ENCODE peak calls at places on chromosomes 13 and 19, in ten cellular contexts. One of them, this sample, is unnamed. For H3K4me1 and H3K36me3, the result is how much of the 10 kb centered on the place peaks cover.

GRCh38 chr19:12800344-12800732 is 1.3 kb downstream of the PRDX2 start:
- DNase-seq in tibial artery: no peak
- DNase-seq in PC-3: no peak
- DNase-seq in endodermal cell: no peak
- DNase-seq in cardiac muscle cell: no peak
- DNase-seq in OCI-LY7: no peak
- DNase-seq in suprapubic skin: no peak
- DNase-seq in thoracic aorta: no peak
- DNase-seq in Caco-2: no peak
- DNase-seq in colonic mucosa: no peak
- DNase-seq in this sample: no peak

GRCh38 chr13:72125561-72125960 is 258.6 kb upstream of the DACH1 start:
- DNase-seq in tibial artery: no peak
- DNase-seq in PC-3: peak
- DNase-seq in endodermal cell: no peak
- DNase-seq in cardiac muscle cell: no peak
- DNase-seq in OCI-LY7: no peak
- DNase-seq in suprapubic skin: no peak
- DNase-seq in thoracic aorta: no peak
- DNase-seq in Caco-2: no peak
- DNase-seq in colonic mucosa: no peak
- DNase-seq in this sample: no peak

GRCh38 chr19:48506138-48506733 is 5.4 kb downstream of the LMTK3 start:
- DNase-seq in tibial artery: peak
- DNase-seq in PC-3: peak
- DNase-seq in endodermal cell: peak
- DNase-seq in cardiac muscle cell: no peak
- DNase-seq in OCI-LY7: peak
- DNase-seq in suprapubic skin: no peak
- DNase-seq in thoracic aorta: no peak
- DNase-seq in Caco-2: peak
- DNase-seq in colonic mucosa: no peak
- DNase-seq in this sample: no peak

GRCh38 chr13:48873598-48873997 is 102.1 kb upstream of the FNDC3A start:
- DNase-seq in tibial artery: no peak
- DNase-seq in PC-3: peak
- DNase-seq in endodermal cell: peak
- DNase-seq in cardiac muscle cell: peak
- DNase-seq in OCI-LY7: no peak
- DNase-seq in suprapubic skin: no peak
- DNase-seq in thoracic aorta: no peak
- DNase-seq in Caco-2: no peak
- DNase-seq in colonic mucosa: no peak
- DNase-seq in this sample: no peak

GRCh38 chr13:92403606-92404005 is 823.0 kb upstream of the GPC6 start:
- DNase-seq in tibial artery: no peak
- DNase-seq in PC-3: no peak
- DNase-seq in endodermal cell: no peak
- DNase-seq in cardiac muscle cell: no peak
- DNase-seq in OCI-LY7: no peak
- DNase-seq in suprapubic skin: no peak
- DNase-seq in thoracic aorta: no peak
- DNase-seq in Caco-2: no peak
- DNase-seq in colonic mucosa: no peak
- DNase-seq in this sample: no peak

GRCh38 chr13:42746846-42747245 is 34.5 kb upstream of the FAM216B start:
- DNase-seq in tibial artery: no peak
- DNase-seq in PC-3: peak
- DNase-seq in endodermal cell: no peak
- DNase-seq in cardiac muscle cell: no peak
- DNase-seq in OCI-LY7: no peak
- DNase-seq in suprapubic skin: no peak
- DNase-seq in thoracic aorta: no peak
- DNase-seq in Caco-2: no peak
- DNase-seq in colonic mucosa: no peak
- DNase-seq in this sample: no peak

GRCh38 chr13:110916671-110917142 is 1.8 kb upstream of the ANKRD10 start:
- DNase-seq in tibial artery: no peak
- DNase-seq in PC-3: no peak
- DNase-seq in endodermal cell: no peak
- DNase-seq in cardiac muscle cell: no peak
- DNase-seq in OCI-LY7: no peak
- DNase-seq in suprapubic skin: no peak
- DNase-seq in thoracic aorta: no peak
- DNase-seq in Caco-2: no peak
- DNase-seq in colonic mucosa: no peak
- DNase-seq in this sample: no peak

GRCh38 chr13:113981611-113982295 is 7.9 kb upstream of the C13orf46 start:
- DNase-seq in tibial artery: peak
- DNase-seq in PC-3: no peak
- DNase-seq in endodermal cell: no peak
- DNase-seq in cardiac muscle cell: no peak
- DNase-seq in OCI-LY7: no peak
- DNase-seq in suprapubic skin: no peak
- DNase-seq in thoracic aorta: peak
- DNase-seq in Caco-2: no peak
- DNase-seq in colonic mucosa: no peak
- DNase-seq in this sample: no peak

GRCh38 chr13:50873481-50873880 is 30.0 kb upstream of the DLEU7 start:
- DNase-seq in tibial artery: no peak
- DNase-seq in PC-3: peak
- DNase-seq in endodermal cell: no peak
- DNase-seq in cardiac muscle cell: peak
- DNase-seq in OCI-LY7: no peak
- DNase-seq in suprapubic skin: no peak
- DNase-seq in thoracic aorta: no peak
- DNase-seq in Caco-2: no peak
- DNase-seq in colonic mucosa: no peak
- DNase-seq in this sample: no peak

GRCh38 chr19:29967623-29968022 is 25.6 kb downstream of the URI1 start:
- DNase-seq in tibial artery: no peak
- DNase-seq in PC-3: no peak
- DNase-seq in endodermal cell: no peak
- DNase-seq in cardiac muscle cell: no peak
- DNase-seq in OCI-LY7: no peak
- DNase-seq in suprapubic skin: no peak
- DNase-seq in thoracic aorta: no peak
- DNase-seq in Caco-2: no peak
- DNase-seq in colonic mucosa: no peak
- DNase-seq in this sample: no peak

GRCh38 chr19:42306646-42307045 is 4.2 kb upstream of the PAFAH1B3 start:
- DNase-seq in tibial artery: no peak
- DNase-seq in PC-3: no peak
- DNase-seq in endodermal cell: peak
- DNase-seq in cardiac muscle cell: no peak
- DNase-seq in OCI-LY7: no peak
- DNase-seq in suprapubic skin: no peak
- DNase-seq in thoracic aorta: no peak
- DNase-seq in Caco-2: no peak
- DNase-seq in colonic mucosa: no peak
- DNase-seq in this sample: no peak

GRCh38 chr13:99322297-99323103 is 15.3 kb upstream of the GPR183 start:
- DNase-seq in tibial artery: no peak
- DNase-seq in PC-3: peak
- DNase-seq in endodermal cell: no peak
- DNase-seq in cardiac muscle cell: no peak
- DNase-seq in OCI-LY7: no peak
- DNase-seq in suprapubic skin: no peak
- DNase-seq in thoracic aorta: no peak
- DNase-seq in Caco-2: no peak
- DNase-seq in colonic mucosa: no peak
- DNase-seq in this sample: no peak

DNA sequence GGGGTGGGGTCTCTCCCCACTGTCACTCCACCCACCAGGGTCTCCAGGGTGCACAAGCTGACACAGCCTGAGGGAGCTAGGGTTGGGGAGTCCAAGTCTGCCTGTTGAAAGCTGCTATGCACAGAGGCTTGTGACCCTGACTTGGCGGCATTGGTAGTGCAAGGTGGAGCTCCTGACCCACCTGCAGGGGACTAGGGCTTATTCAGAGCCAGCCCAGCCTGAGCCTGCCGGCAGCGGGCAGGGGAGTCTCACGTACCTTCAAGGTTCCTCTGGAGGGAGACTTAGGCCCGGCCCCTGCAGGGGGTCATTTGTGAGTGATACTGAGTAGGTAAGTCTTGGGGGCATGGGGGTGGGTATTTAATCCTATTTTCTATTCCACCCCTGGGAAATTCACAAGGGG is 4.7 kb downstream of the KCTD15 start:
- DNase-seq in tibial artery: no peak
- DNase-seq in PC-3: no peak
- DNase-seq in endodermal cell: no peak
- DNase-seq in cardiac muscle cell: no peak
- DNase-seq in OCI-LY7: no peak
- DNase-seq in suprapubic skin: no peak
- DNase-seq in thoracic aorta: no peak
- DNase-seq in Caco-2: no peak
- DNase-seq in colonic mucosa: no peak
- DNase-seq in this sample: no peak
- H3K4me1 ChIP-seq in tibial artery: under half
- H3K4me1 ChIP-seq in PC-3: under half
- H3K4me1 ChIP-seq in endodermal cell: under half
- H3K4me1 ChIP-seq in cardiac muscle cell: under half
- H3K4me1 ChIP-seq in OCI-LY7: under half
- H3K4me1 ChIP-seq in suprapubic skin: half or more
- H3K4me1 ChIP-seq in thoracic aorta: under half
- H3K4me1 ChIP-seq in Caco-2: under half
- H3K4me1 ChIP-seq in colonic mucosa: under half
- H3K4me1 ChIP-seq in this sample: under half

GRCh38 chr13:40749327-40749726 is 21.7 kb downstream of the MRPS31 start:
- DNase-seq in tibial artery: no peak
- DNase-seq in PC-3: peak
- DNase-seq in endodermal cell: no peak
- DNase-seq in cardiac muscle cell: no peak
- DNase-seq in OCI-LY7: no peak
- DNase-seq in suprapubic skin: no peak
- DNase-seq in thoracic aorta: no peak
- DNase-seq in Caco-2: no peak
- DNase-seq in colonic mucosa: no peak
- DNase-seq in this sample: no peak
- TF ChIP-seq CTCF in tibial artery: no peak
- TF ChIP-seq CTCF in PC-3: no peak
- TF ChIP-seq CTCF in endodermal cell: peak
- TF ChIP-seq CTCF in cardiac muscle cell: peak
- TF ChIP-seq CTCF in OCI-LY7: peak
- TF ChIP-seq CTCF in suprapubic skin: no peak
- TF ChIP-seq CTCF in thoracic aorta: no peak
- TF ChIP-seq CTCF in Caco-2: peak
- TF ChIP-seq CTCF in colonic mucosa: no peak
- TF ChIP-seq CTCF in this sample: no peak

GRCh38 chr19:1121395-1121794 is 17.6 kb downstream of the GPX4 start:
- DNase-seq in tibial artery: no peak
- DNase-seq in PC-3: no peak
- DNase-seq in endodermal cell: no peak
- DNase-seq in cardiac muscle cell: no peak
- DNase-seq in OCI-LY7: no peak
- DNase-seq in suprapubic skin: no peak
- DNase-seq in thoracic aorta: no peak
- DNase-seq in Caco-2: no peak
- DNase-seq in colonic mucosa: no peak
- DNase-seq in this sample: no peak

GRCh38 chr19:1122972-1123363 is 19.2 kb downstream of the GPX4 start:
- DNase-seq in tibial artery: no peak
- DNase-seq in PC-3: peak
- DNase-seq in endodermal cell: peak
- DNase-seq in cardiac muscle cell: peak
- DNase-seq in OCI-LY7: peak
- DNase-seq in suprapubic skin: no peak
- DNase-seq in thoracic aorta: no peak
- DNase-seq in Caco-2: peak
- DNase-seq in colonic mucosa: peak
- DNase-seq in this sample: peak

GRCh38 chr19:1123885-1124677 is 20.3 kb downstream of the GPX4 start:
- DNase-seq in tibial artery: no peak
- DNase-seq in PC-3: no peak
- DNase-seq in endodermal cell: no peak
- DNase-seq in cardiac muscle cell: no peak
- DNase-seq in OCI-LY7: no peak
- DNase-seq in suprapubic skin: no peak
- DNase-seq in thoracic aorta: no peak
- DNase-seq in Caco-2: no peak
- DNase-seq in colonic mucosa: no peak
- DNase-seq in this sample: no peak

GRCh38 chr19:1122021-1122971 is 18.5 kb downstream of the GPX4 start:
- DNase-seq in tibial artery: no peak
- DNase-seq in PC-3: no peak
- DNase-seq in endodermal cell: no peak
- DNase-seq in cardiac muscle cell: no peak
- DNase-seq in OCI-LY7: no peak
- DNase-seq in suprapubic skin: no peak
- DNase-seq in thoracic aorta: no peak
- DNase-seq in Caco-2: no peak
- DNase-seq in colonic mucosa: no peak
- DNase-seq in this sample: no peak

GRCh38 chr19:1123381-1123780 is 19.6 kb downstream of the GPX4 start:
- DNase-seq in tibial artery: no peak
- DNase-seq in PC-3: no peak
- DNase-seq in endodermal cell: no peak
- DNase-seq in cardiac muscle cell: no peak
- DNase-seq in OCI-LY7: no peak
- DNase-seq in suprapubic skin: no peak
- DNase-seq in thoracic aorta: no peak
- DNase-seq in Caco-2: no peak
- DNase-seq in colonic mucosa: no peak
- DNase-seq in this sample: no peak
- H3K36me3 ChIP-seq in tibial artery: half or more
- H3K36me3 ChIP-seq in PC-3: under half
- H3K36me3 ChIP-seq in endodermal cell: under half
- H3K36me3 ChIP-seq in cardiac muscle cell: under half
- H3K36me3 ChIP-seq in OCI-LY7: half or more
- H3K36me3 ChIP-seq in suprapubic skin: half or more
- H3K36me3 ChIP-seq in thoracic aorta: half or more
- H3K36me3 ChIP-seq in Caco-2: under half
- H3K36me3 ChIP-seq in colonic mucosa: half or more
- H3K36me3 ChIP-seq in this sample: under half

DNA sequence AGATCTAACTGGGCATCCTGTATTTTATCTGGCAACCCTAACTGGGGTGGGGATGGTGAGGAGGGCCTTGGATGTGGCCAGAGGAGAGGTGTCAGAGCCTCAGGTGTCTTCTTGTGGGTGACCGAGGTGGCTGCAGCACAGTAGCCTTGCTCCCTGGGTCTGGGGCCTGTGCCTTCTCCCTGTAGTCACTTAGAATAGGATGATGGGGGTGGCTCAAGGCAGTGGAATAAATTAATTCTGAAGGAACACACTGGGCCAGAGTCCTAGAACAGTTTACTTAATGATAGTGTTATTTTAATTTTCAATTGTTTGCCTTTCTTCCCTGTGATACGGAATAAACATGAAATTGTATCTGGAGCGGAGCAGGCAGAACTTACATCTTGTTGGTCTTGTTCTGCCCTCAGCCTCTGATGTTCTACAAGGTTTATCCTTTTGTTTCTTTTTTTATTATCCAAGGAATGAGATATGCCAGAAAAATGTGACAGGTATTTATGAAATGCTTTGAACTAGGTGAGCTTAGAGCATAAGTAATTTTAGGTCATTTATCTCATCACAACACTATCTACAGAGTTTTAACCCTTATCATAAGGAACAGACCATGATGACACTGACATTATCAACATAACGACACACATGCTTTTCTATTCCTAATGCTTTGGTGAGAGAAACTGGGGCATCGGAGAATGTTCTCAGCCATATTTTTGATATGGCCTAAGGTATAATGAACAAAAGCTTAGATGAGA is 51.4 kb downstream of the LRCH1 start:
- DNase-seq in tibial artery: no peak
- DNase-seq in PC-3: no peak
- DNase-seq in endodermal cell: no peak
- DNase-seq in cardiac muscle cell: no peak
- DNase-seq in OCI-LY7: no peak
- DNase-seq in suprapubic skin: no peak
- DNase-seq in thoracic aorta: no peak
- DNase-seq in Caco-2: peak
- DNase-seq in colonic mucosa: no peak
- DNase-seq in this sample: no peak
- H3K4me1 ChIP-seq in tibial artery: half or more
- H3K4me1 ChIP-seq in PC-3: under half
- H3K4me1 ChIP-seq in endodermal cell: under half
- H3K4me1 ChIP-seq in cardiac muscle cell: under half
- H3K4me1 ChIP-seq in OCI-LY7: half or more
- H3K4me1 ChIP-seq in suprapubic skin: half or more
- H3K4me1 ChIP-seq in thoracic aorta: half or more
- H3K4me1 ChIP-seq in Caco-2: half or more
- H3K4me1 ChIP-seq in colonic mucosa: under half
- H3K4me1 ChIP-seq in this sample: under half